ENCODE peak calls at places on chromosomes 2 and 18, in ten cellular contexts. P is GM06990, F is choroid plexus epithelial cell, G is OCI-LY7, X is fibroblast of pulmonary artery, I is colonic mucosa, E is fibroblast of mammary gland, A is kidney epithelial cell, R is H1, Y is astrocyte of the spinal cord. Q is an unnamed sample.

GRCh38 chr2:173598525-173598924 is 243.9 kb downstream of the CDCA7 start:
- DNase-seq in G (no peak), R (no peak), A (no peak), P (no peak), I (no peak), X (no peak), E (no peak), Y (no peak), F (no peak), Q (no peak)

GRCh38 chr2:122179492-122180070 is 424.1 kb downstream of the TSN start:
- DNase-seq in X (peak), I (no peak), A (no peak), Y (no peak), E (no peak), F (no peak), P (no peak), G (no peak), R (no peak), Q (no peak)

GRCh38 chr18:35178260-35178659 is 62.6 kb upstream of the ZNF397 start:
- DNase-seq in G (no peak), A (peak), E (peak), R (no peak), X (peak), P (no peak), Y (peak), I (no peak), F (peak), Q (no peak)

GRCh38 chr2:143955416-143956075 is 564.4 kb downstream of the ZEB2 start:
- DNase-seq in A (peak), F (peak), P (no peak), E (peak), R (no peak), Y (peak), G (no peak), X (peak), I (no peak), Q (no peak)

GRCh38 chr2:176088048-176088936 is 4.2 kb upstream of the HOXD13 start:
- DNase-seq in I (peak), F (peak), G (no peak), A (no peak), P (no peak), X (peak), Y (peak), E (peak), R (peak), Q (no peak)

GRCh38 chr2:152298754-152299153 is 36.2 kb upstream of the FMNL2 start:
- DNase-seq in E (peak), P (no peak), F (no peak), I (no peak), R (no peak), G (no peak), Y (peak), A (no peak), X (peak), Q (no peak)

GRCh38 chr2:33766175-33766574 is 167.1 kb upstream of the FAM98A start:
- DNase-seq in X (no peak), P (no peak), R (no peak), G (no peak), A (no peak), Y (no peak), E (no peak), F (no peak), I (no peak), Q (no peak)

GRCh38 chr2:220504890-220505564 is 877.6 kb downstream of the SLC4A3 start:
- DNase-seq in F (peak), A (peak), X (peak), P (no peak), E (peak), G (no peak), I (peak), R (no peak), Y (peak), Q (no peak)

GRCh38 chr2:237624565-237624964 is 2.8 kb upstream of the LRRFIP1 start:
- DNase-seq in I (no peak), A (no peak), X (no peak), P (no peak), F (no peak), G (peak), R (no peak), Y (no peak), E (peak), Q (no peak)
- TF ChIP-seq CTCF in I (no peak), A (no peak), X (no peak), P (peak), F (peak), G (peak), R (no peak), Y (no peak), E (peak), Q (peak)

GRCh38 chr18:67265464-67266245 is 250.9 kb downstream of the DSEL start:
- DNase-seq in I (no peak), E (peak), G (no peak), X (peak), A (peak), P (no peak), F (peak), R (no peak), Y (peak), Q (no peak)
- H3K4me3 ChIP-seq in I (no peak), E (no peak), G (no peak), X (no peak), A (no peak), P (no peak), F (no peak), R (no peak), Y (no peak), Q (no peak)

GRCh38 chr18:2994603-2995432 is 18.1 kb downstream of the LPIN2 start:
- DNase-seq in X (no peak), P (peak), A (no peak), Y (no peak), E (no peak), I (no peak), F (no peak), R (peak), G (peak), Q (no peak)
- TF ChIP-seq CTCF in X (peak), P (peak), A (no peak), Y (no peak), E (peak), I (no peak), F (peak), R (peak), G (peak), Q (peak)

DNA sequence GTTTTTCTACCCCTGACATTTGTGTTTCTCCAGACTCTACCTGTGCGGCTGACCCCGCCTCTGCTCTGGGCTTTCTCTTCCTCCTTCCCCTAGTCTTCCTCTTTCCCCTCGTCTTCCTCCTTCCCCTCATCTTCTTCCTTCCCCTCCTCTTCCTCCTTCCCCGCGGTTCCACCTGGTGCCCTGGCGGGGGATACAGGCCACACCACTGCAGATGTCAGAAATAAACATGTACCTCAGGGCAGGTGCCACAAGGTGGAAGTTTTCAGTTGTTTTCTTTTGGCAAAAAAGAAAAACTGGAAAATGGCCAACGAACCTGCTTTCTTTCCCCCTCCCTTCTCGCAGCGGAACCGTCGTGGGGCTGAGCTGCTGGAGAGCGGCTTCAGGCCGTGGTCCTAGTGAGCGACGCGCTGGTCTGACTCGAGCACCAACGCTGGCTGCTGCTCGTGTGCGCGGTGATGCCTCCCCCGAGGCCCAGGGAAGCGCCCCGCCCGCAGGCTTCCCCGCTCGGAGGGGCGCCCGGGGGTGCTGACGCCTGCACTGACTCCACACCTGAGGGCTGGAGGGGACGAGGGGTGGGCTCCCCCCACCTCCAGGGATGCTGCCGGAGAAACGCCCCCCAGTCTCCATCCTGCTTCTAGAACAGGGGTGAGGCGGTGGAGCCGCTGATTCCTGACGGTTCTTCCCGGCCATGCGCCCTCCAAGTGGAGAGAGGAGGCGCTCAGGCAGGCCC is 83.7 kb upstream of the ZNF516 start:
- DNase-seq in X (no peak), I (no peak), R (peak), Y (no peak), G (no peak), E (no peak), A (no peak), P (no peak), F (peak), Q (no peak)
- H3K4me3 ChIP-seq in X (no peak), I (no peak), R (no peak), Y (no peak), G (no peak), E (no peak), A (no peak), P (no peak), F (no peak), Q (no peak)

GRCh38 chr2:138919336-138919735 is 139.1 kb upstream of the NXPH2 start:
- DNase-seq in A (no peak), P (no peak), X (no peak), I (no peak), G (no peak), R (no peak), E (no peak), F (peak), Y (no peak), Q (no peak)

DNA sequence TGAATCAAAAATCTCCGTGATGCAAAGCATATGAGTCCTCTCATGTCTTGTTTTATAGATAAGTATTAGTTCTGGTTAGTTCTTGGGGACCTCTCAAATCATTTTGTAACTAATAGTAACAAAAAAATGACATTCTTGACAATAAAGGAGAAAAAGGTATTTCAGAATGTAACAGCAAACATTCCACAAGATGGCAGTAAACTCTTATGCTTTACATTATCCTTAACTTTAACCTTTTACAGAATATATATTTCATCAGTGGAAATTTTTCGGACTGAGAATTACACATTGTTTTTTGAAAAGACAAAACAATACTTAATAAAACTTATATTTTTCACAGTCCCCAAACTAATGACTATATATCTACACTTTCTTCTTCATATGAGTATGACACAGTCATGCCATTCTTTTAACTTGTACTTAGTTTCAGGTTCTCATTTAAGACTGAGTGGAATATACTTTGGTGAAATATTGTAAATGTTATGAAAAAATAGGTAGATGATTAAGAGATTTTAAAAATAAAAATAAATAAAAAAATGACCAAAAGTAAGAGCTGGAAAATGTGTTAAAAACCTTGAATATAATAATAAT is 142.9 kb upstream of the NXPH2 start:
- DNase-seq in E (peak), A (no peak), P (no peak), Y (peak), F (peak), G (peak), I (no peak), R (no peak), X (peak), Q (no peak)
- TF ChIP-seq CTCF in E (peak), A (peak), P (peak), Y (peak), F (peak), G (peak), I (no peak), R (peak), X (peak), Q (peak)